ENCODE peak calls at places on chromosomes 13 and 19, in eight cellular contexts. V is naive thymus-derived CD8-positive, alpha-beta T cell; H is OCI-M1; X is stimulated activated naive CD8-positive, alpha-beta T cell treated with anti-CD3 and anti-CD28 coated beads, Interleukin-15, Interleukin-2, amounts not matched to agents 100 U/mL and 50 U/mL, for 24 hours; W is fibroblast of the conjunctiva; E is stimulated activated CD4-positive, alpha-beta T cell treated with anti-CD3 and anti-CD28 coated beads, Interleukin-4, amount 100 ng/mL, for 1 hour; T is ascending aorta; I is cardiac fibroblast. G is an unnamed sample.

GRCh38 chr19:30693179-30693578 is 321.0 kb downstream of the ZNF536 start:
- DNase-seq in T (no peak), I (no peak), X (no peak), H (no peak), W (no peak), V (no peak), E (no peak), G (no peak)

GRCh38 chr19:27740396-27740795 is 1472.6 kb downstream of the UQCRFS1 start:
- DNase-seq in X (no peak), E (no peak), V (no peak), H (no peak), I (no peak), W (no peak), T (peak; percentile 42), G (no peak)

GRCh38 chr19:34461375-34462100 is 20.0 kb upstream of the WTIP start:
- DNase-seq in V (no peak), T (peak; percentile 71), H (no peak), W (no peak), I (no peak), E (no peak), X (no peak), G (no peak)

GRCh38 chr19:15902254-15902653 is 4.4 kb upstream of the CYP4F2 start:
- DNase-seq in V (no peak), E (no peak), T (no peak), X (no peak), W (no peak), H (no peak), I (no peak), G (no peak)

GRCh38 chr13:60448907-60449510 is 52.0 kb downstream of the TDRD3 start:
- DNase-seq in H (peak; percentile 73), T (no peak), W (peak; percentile 51), X (no peak), V (peak; percentile 3), I (peak; percentile 74), E (no peak), G (peak; percentile 24)

GRCh38 chr13:113762538-113762937 is 3.5 kb downstream of the TMEM255B start:
- DNase-seq in I (no peak), W (no peak), V (no peak), X (no peak), E (no peak), H (no peak), T (no peak), G (no peak)

GRCh38 chr13:79447741-79448140 is 33.2 kb upstream of the NDFIP2 start:
- DNase-seq in T (no peak), E (no peak), H (no peak), I (no peak), V (no peak), W (no peak), X (no peak), G (no peak)

GRCh38 chr19:38564981-38565685 is 52.6 kb downstream of the MAP4K1 start:
- DNase-seq in W (no peak), V (no peak), E (peak; percentile 24), T (no peak), H (no peak), X (peak; percentile 44), I (no peak), G (peak; percentile 64)

GRCh38 chr19:49338023-49338677 is 2.9 kb downstream of the CD37 start:
- DNase-seq in H (no peak), I (no peak), X (peak; percentile 3), W (no peak), T (peak; percentile 65), V (no peak), E (no peak), G (peak; percentile 5)

GRCh38 chr13:100234524-100235136 is 145.7 kb downstream of the PCCA start:
- DNase-seq in H (no peak), E (no peak), T (no peak), V (no peak), I (no peak), W (no peak), X (no peak), G (no peak)

GRCh38 chr13:78298657-78299056 is 304.7 kb downstream of the POU4F1 start:
- DNase-seq in H (peak; percentile 15), X (no peak), W (no peak), T (no peak), E (no peak), V (no peak), I (no peak), G (no peak)

GRCh38 chr19:2329162-2329505 is 650 bp downstream of the SPPL2B start:
- DNase-seq in I (no peak), W (no peak), E (no peak), V (no peak), H (no peak), X (no peak), T (no peak), G (no peak)

GRCh38 chr19:10858204-10858828 is 10.1 kb downstream of the C19orf38 start:
- DNase-seq in I (peak; percentile 46), V (peak; percentile 36), T (no peak), X (peak; percentile 72), W (no peak), E (no peak), H (peak; percentile 80), G (peak; percentile 48)

GRCh38 chr19:16229322-16229641 is 31.6 kb downstream of the AP1M1 start:
- DNase-seq in W (no peak), I (no peak), H (no peak), E (no peak), X (no peak), T (no peak), V (no peak), G (no peak)

GRCh38 chr19:30584121-30584520 is 211.9 kb downstream of the ZNF536 start:
- DNase-seq in H (no peak), T (no peak), V (no peak), X (no peak), I (no peak), E (no peak), W (no peak), G (no peak)

GRCh38 chr19:1366899-1367870 is 16.5 kb upstream of the NDUFS7 start:
- DNase-seq in X (no peak), T (no peak), V (no peak), W (no peak), H (peak; percentile 14), I (no peak), E (no peak), G (no peak)

GRCh38 chr19:6412111-6412999 is 12.3 kb downstream of the KHSRP start:
- DNase-seq in I (peak; percentile 25), V (peak; percentile 56), E (peak; percentile 57), W (no peak), H (peak; percentile 1), T (no peak), X (peak; percentile 66), G (peak; percentile 69)

GRCh38 chr19:1904385-1905070 is 671 bp upstream of the ADAT3 start:
- DNase-seq in V (no peak), H (peak; percentile 76), W (no peak), I (peak; percentile 39), T (peak; percentile 84), E (no peak), X (no peak), G (peak; percentile 75)

GRCh38 chr13:40764587-40765403 is 6.2 kb downstream of the MRPS31 start:
- DNase-seq in W (no peak), X (peak; percentile 63), T (no peak), E (peak; percentile 20), V (no peak), I (no peak), H (no peak), G (no peak)

GRCh38 chr19:38290631-38291147 is 13.4 kb upstream of the C19orf33 start:
- DNase-seq in E (no peak), H (no peak), V (no peak), W (no peak), T (no peak), I (peak; percentile 71), X (no peak), G (no peak)

GRCh38 chr13:106493569-106493968 is 41.9 kb downstream of the EFNB2 start:
- DNase-seq in X (no peak), I (no peak), W (no peak), V (no peak), T (no peak), E (no peak), H (peak; percentile 96), G (peak; percentile 21)

GRCh38 chr13:46504036-46504435 is 48.9 kb upstream of the LRCH1 start:
- DNase-seq in W (no peak), V (no peak), H (no peak), X (no peak), E (no peak), I (no peak), T (no peak), G (no peak)

GRCh38 chr13:43364210-43365041 is 341.0 kb downstream of the DNAJC15 start:
- DNase-seq in X (no peak), I (peak; percentile 82), W (no peak), V (no peak), T (no peak), E (no peak), H (no peak), G (no peak)

GRCh38 chr19:57850553-57851017 is 926 bp downstream of the ZNF587 start:
- DNase-seq in E (no peak), T (no peak), V (no peak), I (peak; percentile 27), H (peak; percentile 83), X (peak; percentile 7), W (no peak), G (peak; percentile 6)

G was measured in GM20000.